ENCODE peak calls at places on chromosomes 16 and 17, in four cellular contexts. C, A, P and N are unnamed samples.

GRCh38 chr17:75270218-75270965 is 639 bp downstream of the MIF4GD start:
- DNase-seq in A (peak), P (no peak), C (peak), N (peak)

GRCh38 chr16:66904428-66904845 is 14.2 kb downstream of the CDH16 start:
- DNase-seq in P (no peak), A (no peak), C (no peak), N (no peak)

GRCh38 chr17:29590261-29590978 is 972 bp upstream of the GIT1 start:
- DNase-seq in A (peak), C (peak), P (no peak), N (no peak)

GRCh38 chr17:142102-142661 is 4.8 kb downstream of the SCGB1C2 start:
- DNase-seq in C (peak), A (peak), P (no peak), N (no peak)

GRCh38 chr17:58501451-58501850 is 13.0 kb downstream of the MTMR4 start:
- DNase-seq in A (no peak), P (no peak), C (no peak), N (no peak)

GRCh38 chr17:45312477-45313418 is 4.1 kb downstream of the MAP3K14 start:
- DNase-seq in C (no peak), P (no peak), A (no peak), N (no peak)

GRCh38 chr17:15413101-15413750 is 54.2 kb downstream of the CDRT4 start:
- DNase-seq in A (no peak), P (no peak), C (no peak), N (no peak)

GRCh38 chr16:8505327-8505991 is 84.9 kb downstream of the TMEM114 start:
- DNase-seq in C (no peak), A (no peak), P (no peak), N (no peak)

GRCh38 chr17:7854851-7855642 is at the start of gene TMEM88:
- DNase-seq in P (no peak), C (no peak), A (peak), N (no peak)

GRCh38 chr17:64212122-64212521 is 50.9 kb downstream of the TEX2 start:
- DNase-seq in P (no peak), C (peak), A (no peak), N (no peak)

GRCh38 chr17:78357177-78357586 is 2.7 kb downstream of the SOCS3 start:
- DNase-seq in A (no peak), P (no peak), C (peak), N (no peak)

GRCh38 chr17:1412185-1413110 is 12.4 kb upstream of the YWHAE start:
- DNase-seq in C (no peak), A (no peak), P (no peak), N (no peak)

GRCh38 chr17:60356947-60357346 is 35.0 kb downstream of the USP32 start:
- DNase-seq in C (peak), A (no peak), P (no peak), N (no peak)

GRCh38 chr16:16009396-16009795 is 60.0 kb downstream of the ABCC1 start:
- DNase-seq in A (no peak), C (no peak), P (no peak), N (peak)

GRCh38 chr16:88014201-88014781 is 63.1 kb downstream of the BANP start:
- DNase-seq in C (peak), A (no peak), P (no peak), N (no peak)

GRCh38 chr16:84874983-84875382 is 55.2 kb downstream of the CRISPLD2 start:
- DNase-seq in C (peak), P (no peak), A (no peak), N (no peak)
- TF ChIP-seq POLR2A in C (no peak), P (no peak), A (no peak), N (no peak)

GRCh38 chr16:28902909-28903308 is 22.1 kb downstream of the RABEP2 start:
- DNase-seq in C (no peak), A (no peak), P (no peak), N (no peak)
- TF ChIP-seq POLR2A in C (no peak), A (no peak), P (no peak), N (no peak)

DNA sequence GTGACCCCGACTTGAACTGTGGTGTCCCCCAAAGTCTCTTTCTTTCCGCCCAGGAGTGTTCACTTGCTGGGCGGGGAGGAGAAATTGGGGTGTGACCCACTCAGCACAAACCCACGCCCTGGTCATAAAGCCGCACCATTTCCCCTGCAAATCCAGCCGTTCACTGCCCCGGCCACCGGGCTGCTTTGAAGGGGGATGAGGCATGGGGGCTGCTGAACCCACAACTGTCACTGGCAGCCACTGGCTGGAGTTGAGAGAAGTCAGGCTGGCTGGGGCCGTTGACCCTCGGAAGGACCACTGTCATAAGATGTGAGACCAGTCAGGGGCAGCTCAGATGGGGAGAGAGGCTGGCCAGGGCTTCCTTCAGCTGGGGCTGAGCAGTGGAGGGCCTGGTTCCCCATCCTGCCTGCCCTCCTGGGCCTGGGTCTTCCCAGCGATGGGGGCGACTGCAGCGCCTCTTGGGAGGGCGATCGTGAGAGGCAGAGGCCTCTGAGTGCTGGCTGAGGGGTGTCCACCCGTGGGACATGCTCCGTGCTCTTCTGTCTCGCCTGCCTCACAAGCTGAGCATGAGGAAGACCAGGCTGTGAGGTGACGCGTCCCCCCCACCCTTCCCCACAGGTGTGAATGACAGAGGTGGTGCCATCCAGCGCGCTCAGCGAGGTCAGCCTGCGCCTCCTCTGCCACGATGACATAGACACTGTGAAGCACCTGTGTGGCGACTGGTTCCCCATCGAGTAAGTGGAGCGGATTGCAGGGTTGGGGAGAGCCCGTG is 19.5 kb downstream of the C16orf90 start:
- DNase-seq in P (no peak), A (no peak), C (no peak), N (no peak)
- TF ChIP-seq POLR2A in P (no peak), A (no peak), C (no peak), N (no peak)

GRCh38 chr17:81858170-81858966 is 2.0 kb downstream of the P4HB start:
- DNase-seq in A (no peak), C (no peak), P (no peak), N (no peak)

GRCh38 chr17:81863123-81863675 is 2.9 kb upstream of the P4HB start:
- DNase-seq in P (no peak), C (no peak), A (no peak), N (no peak)

GRCh38 chr17:81858967-81859905 is 1.1 kb downstream of the P4HB start:
- DNase-seq in A (no peak), C (no peak), P (no peak), N (no peak)

GRCh38 chr17:81859906-81860755 is at the start of gene P4HB:
- DNase-seq in P (no peak), A (no peak), C (no peak), N (no peak)

GRCh38 chr17:81860756-81861568 is 627 bp upstream of the P4HB start:
- DNase-seq in P (peak), C (peak), A (peak), N (peak)
- TF ChIP-seq POLR2A in P (peak), C (peak), A (no peak), N (peak)

DNA sequence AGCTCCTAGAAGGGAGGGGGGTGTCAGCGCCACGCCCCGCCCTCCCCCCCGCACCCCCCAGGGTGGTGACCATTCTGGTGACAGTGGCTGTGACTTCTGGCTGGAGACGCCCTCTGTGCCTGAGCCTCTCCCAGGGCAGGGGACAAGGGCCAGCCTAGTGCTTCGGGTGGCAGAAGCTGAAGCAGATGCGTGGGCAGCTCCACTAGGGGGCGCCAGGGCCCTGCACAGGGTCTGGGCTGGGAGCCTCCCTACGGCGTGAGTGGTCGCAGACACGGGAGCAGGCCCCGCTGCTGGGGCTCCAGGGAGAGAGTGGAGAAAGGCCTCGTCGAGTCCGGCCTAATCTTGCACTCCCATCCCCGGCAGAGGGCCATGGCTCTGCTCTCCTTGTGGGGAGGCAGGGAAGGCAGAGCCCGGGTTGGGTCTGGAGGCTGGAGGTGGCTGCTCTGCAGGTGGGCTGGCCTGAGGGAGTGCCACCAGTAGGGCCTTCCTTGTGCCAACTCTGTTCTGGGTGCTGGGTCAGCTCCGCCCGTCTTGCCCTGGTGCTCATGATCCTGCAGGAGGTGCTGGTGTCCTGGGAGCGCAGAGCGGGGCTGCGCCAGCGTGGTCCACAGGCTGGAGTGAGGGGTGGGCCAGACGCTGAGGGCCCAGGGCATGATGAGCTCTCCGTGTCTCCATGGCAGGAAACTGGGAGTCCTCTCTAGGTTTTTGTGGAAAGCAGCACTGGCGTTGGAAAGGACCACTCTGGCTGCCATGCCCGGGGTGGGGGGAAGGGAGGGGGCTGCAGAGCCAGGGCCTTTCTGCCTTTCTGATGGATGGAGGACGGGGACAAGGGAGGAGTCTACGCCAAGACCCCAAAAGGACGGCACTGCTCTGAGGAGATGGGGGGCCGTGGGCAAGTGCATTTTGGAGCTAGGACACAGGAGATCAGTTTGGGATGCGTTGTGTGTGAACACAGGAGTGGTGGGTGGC is 2.5 kb downstream of the CENPX start:
- DNase-seq in C (peak), A (no peak), P (no peak), N (peak)
- TF ChIP-seq POLR2A in C (no peak), A (no peak), P (no peak), N (no peak)

DNA sequence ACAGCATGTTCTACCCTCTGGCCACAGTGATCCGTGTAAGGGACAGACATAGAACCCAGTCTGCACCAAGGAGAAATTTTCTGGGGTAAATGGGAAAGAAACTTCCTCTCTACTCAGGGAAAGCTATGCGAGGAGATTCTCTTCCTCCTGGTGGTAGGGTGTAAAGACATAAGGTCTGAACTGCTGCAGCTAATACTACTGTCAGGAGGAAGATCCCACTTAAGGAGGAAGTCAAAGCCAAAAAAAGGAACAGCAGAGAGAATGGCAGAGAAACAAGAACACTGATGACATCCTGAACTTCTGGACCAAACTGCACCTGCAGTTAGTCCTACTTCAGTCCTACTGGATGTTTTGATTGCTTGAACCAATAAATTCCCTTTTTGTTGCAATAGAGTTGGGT is 7.1 kb upstream of the TM4SF5 start:
- DNase-seq in P (no peak), A (no peak), C (no peak), N (no peak)
- TF ChIP-seq POLR2A in P (peak), A (no peak), C (no peak), N (no peak)

GRCh38 chr16:366476-366875 is 3.9 kb downstream of the MRPL28 start:
- DNase-seq in C (no peak), P (no peak), A (no peak), N (no peak)

GRCh38 chr16:363110-364090 is 6.9 kb downstream of the MRPL28 start:
- DNase-seq in A (no peak), C (no peak), P (no peak), N (no peak)

GRCh38 chr16:361872-362701 is 8.3 kb downstream of the MRPL28 start:
- DNase-seq in C (peak), A (no peak), P (no peak), N (peak)

GRCh38 chr16:364595-365491 is 5.5 kb downstream of the MRPL28 start:
- DNase-seq in A (no peak), C (no peak), P (no peak), N (no peak)

GRCh38 chr16:364091-364490 is 6.2 kb downstream of the MRPL28 start:
- DNase-seq in A (no peak), P (no peak), C (no peak), N (no peak)
- TF ChIP-seq POLR2A in A (no peak), P (no peak), C (no peak), N (no peak)